ENCODE peak calls at places on chromosomes 12 and 14, in eight cellular contexts. R, A, F, E, J, I, D and V are unnamed samples.

GRCh38 chr14:74912111-74912510 is 10.9 kb downstream of the RPS6KL1 start:
- DNase-seq in R (no peak), I (no peak), A (no peak), E (no peak), F (no peak), J (no peak), D (no peak), V (no peak)

GRCh38 chr12:106976013-106976658 is 10.8 kb downstream of the MTERF2 start:
- DNase-seq in D (no peak), A (no peak), E (no peak), I (no peak), F (peak), J (no peak), R (peak), V (peak)

GRCh38 chr14:92531151-92531873 is 17.7 kb downstream of the RIN3 start:
- DNase-seq in F (no peak), R (no peak), I (no peak), D (peak), J (no peak), A (no peak), E (no peak), V (no peak)

GRCh38 chr12:131413006-131413405 is 297.9 kb upstream of the SFSWAP start:
- DNase-seq in D (no peak), I (no peak), A (no peak), R (no peak), J (no peak), F (no peak), E (no peak), V (no peak)

GRCh38 chr12:68031881-68032739 is 42.9 kb downstream of the IFNG-AS1 start:
- DNase-seq in J (no peak), E (no peak), R (no peak), A (no peak), F (no peak), D (no peak), I (no peak), V (no peak)

GRCh38 chr12:108592033-108592909 is 5.6 kb downstream of the TMEM119 start:
- DNase-seq in D (no peak), R (no peak), J (no peak), I (no peak), F (no peak), E (no peak), A (no peak), V (no peak)

GRCh38 chr12:46554461-46554860 is 181.9 kb upstream of the SLC38A2 start:
- DNase-seq in D (no peak), I (no peak), E (no peak), F (peak), J (no peak), A (no peak), R (peak), V (no peak)

GRCh38 chr12:66497000-66497897 is 181.6 kb downstream of the GRIP1 start:
- DNase-seq in E (no peak), R (peak), F (no peak), A (no peak), J (no peak), D (no peak), I (no peak), V (no peak)

GRCh38 chr14:99195602-99196309 is 76.2 kb downstream of the BCL11B start:
- DNase-seq in R (no peak), F (no peak), E (no peak), A (no peak), J (no peak), I (peak), D (no peak), V (no peak)

GRCh38 chr14:104425171-104425681 is 154.3 kb upstream of the C14orf180 start:
- DNase-seq in E (no peak), A (no peak), F (no peak), J (no peak), D (no peak), R (no peak), I (no peak), V (no peak)

GRCh38 chr14:99479160-99479902 is 1.3 kb downstream of the SETD3 start:
- DNase-seq in R (peak), I (no peak), J (no peak), E (no peak), F (no peak), D (no peak), A (no peak), V (peak)

GRCh38 chr12:60394680-60395079 is 798.9 kb downstream of the SLC16A7 start:
- DNase-seq in J (no peak), F (peak), A (peak), R (peak), D (no peak), I (no peak), E (no peak), V (peak)

GRCh38 chr12:8466171-8466692 is 10.5 kb downstream of the CLEC6A start:
- DNase-seq in D (no peak), J (no peak), F (no peak), E (no peak), A (no peak), I (no peak), R (no peak), V (no peak)

GRCh38 chr12:83759906-83760305 is 1073.2 kb downstream of the TMTC2 start:
- DNase-seq in J (no peak), E (no peak), R (no peak), D (no peak), I (no peak), A (no peak), F (no peak), V (no peak)

GRCh38 chr14:34582117-34582680 is 42.7 kb upstream of the EAPP start:
- DNase-seq in R (no peak), A (no peak), F (no peak), I (no peak), E (no peak), D (no peak), J (no peak), V (no peak)

GRCh38 chr12:75712223-75712622 is 200.8 kb upstream of the KRR1 start:
- DNase-seq in E (no peak), J (no peak), R (no peak), D (no peak), A (peak), F (no peak), I (no peak), V (no peak)

GRCh38 chr12:42756841-42757661 is 167.5 kb upstream of the PRICKLE1 start:
- DNase-seq in R (peak), E (peak), F (peak), A (no peak), I (no peak), J (no peak), D (no peak), V (peak)

GRCh38 chr12:121295746-121296617 is 527 bp downstream of the CAMKK2 start:
- DNase-seq in R (peak), J (peak), E (no peak), A (no peak), F (peak), D (peak), I (no peak), V (peak)

GRCh38 chr14:69274321-69274720 is 14.4 kb downstream of the GALNT16 start:
- DNase-seq in E (no peak), R (no peak), F (no peak), J (no peak), A (no peak), D (no peak), I (no peak), V (no peak)

GRCh38 chr12:16175893-16176292 is 101.6 kb downstream of the SLC15A5 start:
- DNase-seq in E (no peak), F (no peak), D (no peak), I (no peak), J (no peak), R (peak), A (no peak), V (no peak)

GRCh38 chr12:103654816-103655215 is 67.7 kb downstream of the STAB2 start:
- DNase-seq in A (no peak), D (no peak), F (no peak), J (no peak), E (no peak), R (no peak), I (no peak), V (no peak)

GRCh38 chr14:86057018-86057667 is 527.2 kb downstream of the FLRT2 start:
- DNase-seq in J (peak), I (no peak), D (no peak), E (no peak), F (peak), A (no peak), R (peak), V (peak)

GRCh38 chr12:26848156-26848825 is 15.3 kb upstream of the ITPR2 start:
- DNase-seq in E (no peak), A (no peak), R (peak), J (no peak), I (no peak), F (peak), D (no peak), V (peak)

GRCh38 chr12:80862606-80863005 is 75.1 kb downstream of the LIN7A start:
- DNase-seq in E (no peak), A (no peak), D (no peak), F (peak), I (no peak), R (no peak), J (no peak), V (peak)

GRCh38 chr12:32895688-32896437 is 714 bp downstream of the PKP2 start:
- DNase-seq in F (no peak), R (no peak), J (no peak), E (no peak), D (no peak), A (no peak), I (no peak), V (no peak)

GRCh38 chr12:82174936-82175335 is 183.3 kb downstream of the CCDC59 start:
- DNase-seq in E (no peak), D (no peak), F (no peak), I (no peak), A (no peak), R (no peak), J (no peak), V (no peak)

GRCh38 chr12:128190614-128191013 is 76.4 kb upstream of the TMEM132C start:
- DNase-seq in E (no peak), F (no peak), I (peak), A (no peak), J (peak), D (no peak), R (no peak), V (no peak)

GRCh38 chr12:91926810-91927209 is 218.8 kb downstream of the BTG1 start:
- DNase-seq in I (no peak), A (peak), R (peak), J (no peak), F (peak), E (no peak), D (no peak), V (peak)

GRCh38 chr12:24848941-24849477 is 99.9 kb downstream of the BCAT1 start:
- DNase-seq in F (no peak), E (peak), I (peak), D (no peak), R (no peak), J (no peak), A (no peak), V (no peak)
- TF ChIP-seq CTCF in F (no peak), E (no peak), I (no peak), D (no peak), R (no peak), J (no peak), A (no peak), V (no peak)

GRCh38 chr14:101773378-101773777 is 11.9 kb downstream of the PPP2R5C start:
- DNase-seq in R (no peak), I (no peak), J (no peak), E (no peak), A (no peak), D (no peak), F (no peak), V (no peak)
- H3K4me3 ChIP-seq in R (no peak), I (no peak), J (no peak), E (no peak), A (no peak), D (no peak), F (no peak), V (no peak)

DNA sequence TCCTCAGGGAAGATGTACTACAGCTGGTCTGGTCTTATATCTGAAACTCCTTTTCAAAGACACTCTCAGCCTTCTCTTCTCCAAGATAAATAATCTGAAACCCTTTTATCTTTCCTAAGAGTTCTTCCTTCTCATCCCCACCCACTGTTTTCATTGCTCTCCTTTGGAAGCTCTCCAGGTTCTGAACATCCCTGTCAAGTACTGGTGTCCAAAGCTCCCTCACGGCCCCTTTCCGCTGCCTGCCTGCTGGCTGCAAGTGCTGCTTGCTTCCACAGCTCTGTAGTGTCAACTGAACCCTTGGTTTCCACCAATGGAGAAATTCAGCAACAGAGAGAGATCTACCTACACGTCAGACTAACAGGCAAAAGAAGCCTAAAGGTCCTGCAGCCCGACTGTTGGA is 6.6 kb upstream of the SLC6A13 start:
- DNase-seq in D (no peak), A (no peak), J (no peak), I (peak), F (no peak), R (peak), E (no peak), V (peak)
- TF ChIP-seq CTCF in D (no peak), A (no peak), J (no peak), I (no peak), F (no peak), R (no peak), E (no peak), V (no peak)

GRCh38 chr12:49091836-49092085 is 2.8 kb downstream of the DHH start:
- DNase-seq in A (no peak), E (no peak), D (no peak), R (no peak), I (no peak), J (no peak), F (peak), V (no peak)
- H3K4me3 ChIP-seq in A (peak), E (peak), D (peak), R (peak), I (peak), J (peak), F (peak), V (no peak)

DNA sequence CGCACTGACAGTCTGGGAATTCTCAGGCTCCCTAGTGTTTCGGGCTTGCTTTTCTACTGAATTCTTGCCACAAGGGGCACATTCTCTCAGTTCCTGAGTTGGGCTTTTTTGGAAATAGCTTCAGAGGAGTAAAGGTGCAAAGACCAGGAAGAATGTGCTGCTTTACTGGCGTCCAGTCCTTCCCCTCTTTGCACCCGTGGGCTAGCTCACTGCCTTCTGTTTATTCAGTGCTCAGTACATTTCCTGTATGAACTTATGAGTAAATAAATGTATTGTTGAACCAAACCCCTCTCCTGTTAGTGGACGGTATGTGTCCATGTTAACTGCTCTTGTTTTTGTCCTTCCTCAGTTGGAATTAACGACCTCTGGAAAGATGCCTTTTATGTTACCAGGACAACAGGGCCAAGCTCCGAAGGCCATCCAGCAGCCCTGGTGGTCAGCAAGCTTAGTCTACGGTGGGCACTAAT is 24.0 kb downstream of the GSG1 start:
- DNase-seq in F (no peak), J (no peak), R (no peak), A (no peak), D (no peak), E (no peak), I (no peak), V (peak)
- TF ChIP-seq CTCF in F (no peak), J (peak), R (peak), A (no peak), D (no peak), E (peak), I (no peak), V (peak)

DNA sequence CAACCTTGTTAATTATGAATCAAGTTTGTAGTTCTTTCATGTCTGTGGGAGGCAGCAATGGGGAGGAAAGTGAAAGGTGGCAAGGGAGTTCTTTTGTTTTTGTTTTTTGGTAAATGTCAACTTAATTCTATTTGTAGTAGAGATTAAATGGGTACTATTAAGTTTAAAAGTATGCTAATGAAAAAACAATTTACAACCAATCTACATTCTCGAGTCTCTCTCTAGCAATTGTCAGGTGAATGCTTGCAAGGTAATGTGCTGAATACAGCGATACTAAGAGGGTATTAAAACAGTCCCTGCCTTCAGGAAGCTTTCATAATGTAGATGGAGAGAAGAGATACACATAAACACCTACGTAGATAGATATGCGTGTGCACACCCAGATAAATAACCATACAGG is 1.6 kb upstream of the DACT1 start:
- DNase-seq in E (no peak), F (no peak), R (no peak), J (no peak), I (no peak), D (no peak), A (no peak), V (no peak)
- H3K4me3 ChIP-seq in E (no peak), F (no peak), R (no peak), J (no peak), I (no peak), D (no peak), A (no peak), V (no peak)

GRCh38 chr14:100709956-100710284 is 16.8 kb upstream of the DLK1 start:
- DNase-seq in E (no peak), A (no peak), I (no peak), R (no peak), D (no peak), J (no peak), F (no peak), V (no peak)

GRCh38 chr14:100706860-100707259 is 19.8 kb upstream of the DLK1 start:
- DNase-seq in F (no peak), E (no peak), R (no peak), J (no peak), A (no peak), I (no peak), D (no peak), V (no peak)

GRCh38 chr14:100710391-100711116 is 16.1 kb upstream of the DLK1 start:
- DNase-seq in A (no peak), E (no peak), R (no peak), D (no peak), J (no peak), F (no peak), I (no peak), V (no peak)

GRCh38 chr14:100709252-100709955 is 17.3 kb upstream of the DLK1 start:
- DNase-seq in J (no peak), A (no peak), E (peak), R (peak), F (no peak), D (no peak), I (peak), V (peak)

GRCh38 chr14:100708349-100709217 is 18.1 kb upstream of the DLK1 start:
- DNase-seq in A (no peak), D (peak), J (peak), I (no peak), R (peak), F (no peak), E (no peak), V (peak)
- TF ChIP-seq CTCF in A (no peak), D (peak), J (peak), I (no peak), R (no peak), F (no peak), E (no peak), V (no peak)

GRCh38 chr14:91414475-91415342 is 2.9 kb downstream of the CCDC88C start:
- DNase-seq in D (no peak), J (no peak), E (no peak), I (no peak), A (no peak), R (no peak), F (no peak), V (no peak)
- H3K4me3 ChIP-seq in D (peak), J (no peak), E (no peak), I (no peak), A (no peak), R (no peak), F (no peak), V (no peak)

DNA sequence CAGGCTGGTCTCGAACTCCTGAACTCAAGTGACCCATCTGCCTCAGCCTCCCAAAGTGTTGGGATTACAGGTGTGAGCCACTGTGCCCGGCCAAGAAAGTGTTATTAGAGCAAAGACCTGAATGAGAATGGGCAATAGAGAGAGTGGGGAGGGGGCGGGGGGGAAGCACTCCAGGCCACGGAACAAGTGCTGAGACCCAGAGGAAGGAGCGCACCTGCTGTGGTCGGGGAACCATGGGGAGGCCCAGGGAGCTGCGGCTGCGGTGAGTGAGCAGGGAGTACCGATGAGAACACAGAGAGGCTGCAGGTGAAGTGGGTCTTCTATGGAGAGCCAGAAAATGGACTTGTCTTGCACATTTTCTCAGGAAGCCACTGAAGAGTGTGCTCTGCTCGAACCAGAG is 10.8 kb downstream of the SMIM41 start:
- DNase-seq in F (no peak), J (no peak), R (no peak), I (no peak), E (no peak), D (no peak), A (no peak), V (no peak)
- TF ChIP-seq CTCF in F (no peak), J (no peak), R (no peak), I (no peak), E (no peak), D (no peak), A (no peak), V (no peak)